ENCODE peak calls at places on chromosomes 7 and 10, in six cellular contexts. One of them, this sample, is unnamed.

GRCh38 chr10:73529089-73529832 is 33.4 kb upstream of the PPP3CB start:
- DNase-seq in IMR-90: peak; percentile 81
- DNase-seq in trophoblast cell: peak; percentile 88
- DNase-seq in neuronal stem cell: peak; percentile 83
- DNase-seq in mesenchymal stem cell: peak; percentile 82
- DNase-seq in H1: peak; percentile 53
- DNase-seq in this sample: peak; percentile 71

GRCh38 chr7:50333266-50333665 is 28.8 kb downstream of the IKZF1 start:
- DNase-seq in IMR-90: no peak
- DNase-seq in trophoblast cell: no peak
- DNase-seq in neuronal stem cell: no peak
- DNase-seq in mesenchymal stem cell: peak; percentile 3
- DNase-seq in H1: no peak
- DNase-seq in this sample: no peak

GRCh38 chr10:34584164-34584563 is 230.9 kb downstream of the PARD3 start:
- DNase-seq in IMR-90: peak; percentile 95
- DNase-seq in trophoblast cell: no peak
- DNase-seq in neuronal stem cell: no peak
- DNase-seq in mesenchymal stem cell: peak; percentile 73
- DNase-seq in H1: no peak
- DNase-seq in this sample: no peak

GRCh38 chr10:97046426-97047072 is 139.2 kb downstream of the SLIT1 start:
- DNase-seq in IMR-90: no peak
- DNase-seq in trophoblast cell: no peak
- DNase-seq in neuronal stem cell: no peak
- DNase-seq in mesenchymal stem cell: no peak
- DNase-seq in H1: no peak
- DNase-seq in this sample: no peak

GRCh38 chr10:29861811-29862505 is 197.4 kb downstream of the JCAD start:
- DNase-seq in IMR-90: no peak
- DNase-seq in trophoblast cell: no peak
- DNase-seq in neuronal stem cell: no peak
- DNase-seq in mesenchymal stem cell: no peak
- DNase-seq in H1: no peak
- DNase-seq in this sample: no peak

GRCh38 chr10:30343962-30344361 is 5.1 kb downstream of the MTPAP start:
- DNase-seq in IMR-90: no peak
- DNase-seq in trophoblast cell: no peak
- DNase-seq in neuronal stem cell: no peak
- DNase-seq in mesenchymal stem cell: no peak
- DNase-seq in H1: no peak
- DNase-seq in this sample: no peak

GRCh38 chr10:77637986-77638765 is 568 bp upstream of the KCNMA1 start:
- DNase-seq in IMR-90: peak; percentile 53
- DNase-seq in trophoblast cell: peak; percentile 14
- DNase-seq in neuronal stem cell: no peak
- DNase-seq in mesenchymal stem cell: peak; percentile 61
- DNase-seq in H1: peak; percentile 75
- DNase-seq in this sample: peak; percentile 60

GRCh38 chr7:41010418-41010817 is 692.5 kb downstream of the INHBA start:
- DNase-seq in IMR-90: peak; percentile 10
- DNase-seq in trophoblast cell: no peak
- DNase-seq in neuronal stem cell: no peak
- DNase-seq in mesenchymal stem cell: no peak
- DNase-seq in H1: no peak
- DNase-seq in this sample: no peak

GRCh38 chr10:63866747-63867140 is 345.5 kb downstream of the REEP3 start:
- DNase-seq in IMR-90: no peak
- DNase-seq in trophoblast cell: peak; percentile 23
- DNase-seq in neuronal stem cell: no peak
- DNase-seq in mesenchymal stem cell: peak; percentile 32
- DNase-seq in H1: no peak
- DNase-seq in this sample: no peak

GRCh38 chr7:118059209-118059608 is 124.8 kb upstream of the LSM8 start:
- DNase-seq in IMR-90: peak; percentile 14
- DNase-seq in trophoblast cell: no peak
- DNase-seq in neuronal stem cell: no peak
- DNase-seq in mesenchymal stem cell: no peak
- DNase-seq in H1: no peak
- DNase-seq in this sample: no peak

GRCh38 chr10:10792681-10793080 is 225.0 kb upstream of the CELF2 start:
- DNase-seq in IMR-90: peak; percentile 86
- DNase-seq in trophoblast cell: peak; percentile 4
- DNase-seq in neuronal stem cell: peak; percentile 11
- DNase-seq in mesenchymal stem cell: peak; percentile 77
- DNase-seq in H1: no peak
- DNase-seq in this sample: no peak
- H2BK120ac ChIP-seq in IMR-90: peak overlapping the region; percentile 97
- H2BK120ac ChIP-seq in trophoblast cell: no peak overlapping the region
- H2BK120ac ChIP-seq in neuronal stem cell: no peak overlapping the region
- H2BK120ac ChIP-seq in mesenchymal stem cell: no peak overlapping the region
- H2BK120ac ChIP-seq in H1: no peak overlapping the region
- H2BK120ac ChIP-seq in this sample: no peak overlapping the region

DNA sequence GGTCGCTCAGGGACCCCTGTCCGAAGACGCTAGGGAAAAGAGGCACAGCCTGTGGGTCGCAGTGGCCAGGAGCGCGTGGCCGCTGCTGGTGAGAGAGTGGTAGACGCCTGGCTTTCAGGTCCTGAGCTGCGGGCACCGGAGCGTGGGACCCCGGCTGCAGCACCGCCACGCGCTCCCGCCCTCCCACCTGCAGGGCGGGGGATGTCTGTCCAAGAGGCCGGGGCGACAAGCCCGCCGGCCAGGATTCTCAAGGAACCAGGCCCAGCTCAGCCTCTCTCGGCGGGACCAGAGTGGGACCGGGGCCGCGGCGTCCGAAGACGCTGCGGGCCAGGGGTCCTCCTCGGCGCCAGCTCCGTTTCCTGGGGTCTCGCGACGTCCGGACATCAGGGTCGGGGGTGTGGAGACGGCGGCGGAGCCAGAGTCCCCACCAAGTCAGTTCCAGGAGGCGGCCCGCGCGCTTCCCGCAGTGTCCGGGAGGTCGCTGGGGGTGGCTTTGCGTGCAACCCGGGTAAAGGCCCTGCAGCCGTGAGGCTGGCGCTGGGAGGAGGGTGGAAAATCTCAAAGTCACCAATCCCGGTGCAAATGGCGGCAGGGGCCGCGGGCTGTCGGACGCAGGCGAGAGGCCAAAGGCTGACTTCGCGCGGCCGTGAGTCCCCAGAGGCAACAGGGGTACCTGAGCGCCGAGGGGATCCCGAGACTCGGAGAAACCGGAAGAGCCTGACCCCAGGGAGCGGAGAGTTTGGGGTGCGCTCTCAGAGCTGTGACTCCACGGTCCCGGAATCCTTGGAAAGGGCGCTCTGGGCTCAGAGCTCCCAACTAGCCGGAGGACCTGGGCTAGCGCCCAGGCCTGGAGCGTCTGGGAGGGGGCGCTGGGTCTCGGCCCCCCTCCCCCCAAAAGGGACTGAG is 5.4 kb downstream of the ZNF503 start:
- DNase-seq in IMR-90: no peak
- DNase-seq in trophoblast cell: no peak
- DNase-seq in neuronal stem cell: peak; percentile 38
- DNase-seq in mesenchymal stem cell: peak; percentile 76
- DNase-seq in H1: peak; percentile 67
- DNase-seq in this sample: peak; percentile 43
- H2AFZ ChIP-seq in IMR-90: peak overlapping the region; percentile 92
- H2AFZ ChIP-seq in trophoblast cell: peak overlapping the region; percentile 58
- H2AFZ ChIP-seq in neuronal stem cell: no peak overlapping the region
- H2AFZ ChIP-seq in mesenchymal stem cell: no peak overlapping the region
- H2AFZ ChIP-seq in H1: peak overlapping the region; percentile 80
- H2AFZ ChIP-seq in this sample: no peak overlapping the region

GRCh38 chr10:80454526-80455460 is 683 bp downstream of the TSPAN14 start:
- DNase-seq in IMR-90: no peak
- DNase-seq in trophoblast cell: peak; percentile 48
- DNase-seq in neuronal stem cell: no peak
- DNase-seq in mesenchymal stem cell: peak; percentile 57
- DNase-seq in H1: peak; percentile 81
- DNase-seq in this sample: peak; percentile 41
- H3K23ac ChIP-seq in IMR-90: peak overlapping the region; percentile 88
- H3K23ac ChIP-seq in trophoblast cell: no peak overlapping the region
- H3K23ac ChIP-seq in neuronal stem cell: peak overlapping the region; percentile 49
- H3K23ac ChIP-seq in mesenchymal stem cell: peak overlapping the region; percentile 87
- H3K23ac ChIP-seq in H1: no peak overlapping the region
- H3K23ac ChIP-seq in this sample: no peak overlapping the region

GRCh38 chr7:77538186-77538907 is 1.3 kb downstream of the PTPN12 start:
- DNase-seq in IMR-90: peak; percentile 93
- DNase-seq in trophoblast cell: peak; percentile 96
- DNase-seq in neuronal stem cell: peak; percentile 68
- DNase-seq in mesenchymal stem cell: peak; percentile 97
- DNase-seq in H1: peak; percentile 70
- DNase-seq in this sample: peak; percentile 77

GRCh38 chr7:77536017-77536412 is 1.1 kb upstream of the PTPN12 start:
- DNase-seq in IMR-90: no peak
- DNase-seq in trophoblast cell: no peak
- DNase-seq in neuronal stem cell: no peak
- DNase-seq in mesenchymal stem cell: no peak
- DNase-seq in H1: no peak
- DNase-seq in this sample: no peak

GRCh38 chr7:77536413-77537135 is 521 bp upstream of the PTPN12 start:
- DNase-seq in IMR-90: peak; percentile 93
- DNase-seq in trophoblast cell: peak; percentile 99
- DNase-seq in neuronal stem cell: peak; percentile 96
- DNase-seq in mesenchymal stem cell: peak; percentile 96
- DNase-seq in H1: peak; percentile 96
- DNase-seq in this sample: peak; percentile 98

GRCh38 chr7:77537595-77538185 is 595 bp downstream of the PTPN12 start:
- DNase-seq in IMR-90: no peak
- DNase-seq in trophoblast cell: peak; percentile 52
- DNase-seq in neuronal stem cell: peak; percentile 59
- DNase-seq in mesenchymal stem cell: no peak
- DNase-seq in H1: no peak
- DNase-seq in this sample: no peak

DNA sequence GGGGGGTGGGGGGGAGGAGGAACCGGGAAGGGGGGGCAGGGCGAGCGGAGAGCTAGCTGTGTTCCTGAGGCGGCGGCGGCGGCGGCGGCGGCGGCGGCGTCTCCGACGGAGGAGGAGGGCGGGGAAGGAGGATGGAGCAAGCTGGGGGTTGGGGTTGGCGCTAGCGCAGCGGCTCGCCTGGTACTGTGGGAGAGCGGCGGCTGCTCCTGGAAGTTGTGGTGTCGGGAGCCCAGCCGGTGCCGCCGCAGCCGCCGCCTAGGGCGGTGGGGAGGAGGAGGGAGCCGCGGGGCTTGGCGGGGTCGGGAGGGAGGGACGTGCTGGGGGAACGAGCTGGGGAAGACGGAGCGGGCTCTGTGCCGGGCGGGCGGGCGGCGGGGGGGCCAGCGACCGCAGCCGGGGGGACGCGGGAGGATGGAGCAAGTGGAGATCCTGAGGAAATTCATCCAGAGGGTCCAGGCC is at the start of gene PTPN12:
- DNase-seq in IMR-90: no peak
- DNase-seq in trophoblast cell: peak; percentile 81
- DNase-seq in neuronal stem cell: no peak
- DNase-seq in mesenchymal stem cell: no peak
- DNase-seq in H1: peak; percentile 77
- DNase-seq in this sample: no peak
- H2BK120ac ChIP-seq in IMR-90: peak within 1 kb of the TSS; percentile 89
- H2BK120ac ChIP-seq in trophoblast cell: peak within 1 kb of the TSS; percentile 60
- H2BK120ac ChIP-seq in neuronal stem cell: peak within 1 kb of the TSS; percentile 87
- H2BK120ac ChIP-seq in mesenchymal stem cell: peak within 1 kb of the TSS; percentile 97
- H2BK120ac ChIP-seq in H1: peak within 1 kb of the TSS; percentile 99
- H2BK120ac ChIP-seq in this sample: no peak within 1 kb of the TSS

GRCh38 chr7:99990417-99990816 is 14.6 kb upstream of the AZGP1 start:
- DNase-seq in IMR-90: no peak
- DNase-seq in trophoblast cell: no peak
- DNase-seq in neuronal stem cell: no peak
- DNase-seq in mesenchymal stem cell: no peak
- DNase-seq in H1: no peak
- DNase-seq in this sample: no peak
- H2AFZ ChIP-seq in IMR-90: peak overlapping the region; percentile 90
- H2AFZ ChIP-seq in trophoblast cell: no peak overlapping the region
- H2AFZ ChIP-seq in neuronal stem cell: peak overlapping the region; percentile 87
- H2AFZ ChIP-seq in mesenchymal stem cell: peak overlapping the region; percentile 53
- H2AFZ ChIP-seq in H1: peak overlapping the region; percentile 91
- H2AFZ ChIP-seq in this sample: no peak overlapping the region

GRCh38 chr10:11224792-11225448 is 207.2 kb downstream of the CELF2 start:
- DNase-seq in IMR-90: no peak
- DNase-seq in trophoblast cell: no peak
- DNase-seq in neuronal stem cell: no peak
- DNase-seq in mesenchymal stem cell: no peak
- DNase-seq in H1: no peak
- DNase-seq in this sample: no peak

GRCh38 chr10:11224321-11224720 is 206.6 kb downstream of the CELF2 start:
- DNase-seq in IMR-90: no peak
- DNase-seq in trophoblast cell: no peak
- DNase-seq in neuronal stem cell: no peak
- DNase-seq in mesenchymal stem cell: no peak
- DNase-seq in H1: no peak
- DNase-seq in this sample: no peak

GRCh38 chr10:11223507-11224157 is 206.0 kb downstream of the CELF2 start:
- DNase-seq in IMR-90: no peak
- DNase-seq in trophoblast cell: no peak
- DNase-seq in neuronal stem cell: no peak
- DNase-seq in mesenchymal stem cell: no peak
- DNase-seq in H1: no peak
- DNase-seq in this sample: no peak

GRCh38 chr10:11225935-11226334 is 208.3 kb downstream of the CELF2 start:
- DNase-seq in IMR-90: no peak
- DNase-seq in trophoblast cell: peak; percentile 25
- DNase-seq in neuronal stem cell: no peak
- DNase-seq in mesenchymal stem cell: no peak
- DNase-seq in H1: no peak
- DNase-seq in this sample: no peak

DNA sequence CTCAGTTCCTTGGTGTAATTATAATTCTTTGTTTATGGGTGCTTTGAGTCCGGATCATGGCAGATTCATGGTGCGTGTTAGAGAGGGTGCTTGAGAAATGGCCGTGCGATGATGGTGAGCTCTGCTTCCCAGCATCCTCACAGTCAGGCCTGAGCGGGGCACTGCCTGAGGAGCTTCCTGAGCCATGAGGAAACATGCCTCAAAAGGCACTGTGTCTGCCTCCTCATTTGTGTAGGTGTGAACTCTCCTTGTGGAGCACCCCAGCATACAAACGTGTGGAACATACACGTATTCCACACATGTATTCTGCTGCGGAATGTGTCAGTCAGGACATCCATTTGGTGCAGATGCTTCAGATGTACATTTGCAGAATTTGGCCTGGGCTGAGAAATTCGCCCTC is 205.4 kb downstream of the CELF2 start:
- DNase-seq in IMR-90: no peak
- DNase-seq in trophoblast cell: no peak
- DNase-seq in neuronal stem cell: no peak
- DNase-seq in mesenchymal stem cell: no peak
- DNase-seq in H1: no peak
- DNase-seq in this sample: no peak
- H3K23ac ChIP-seq in IMR-90: no peak overlapping the region
- H3K23ac ChIP-seq in trophoblast cell: no peak overlapping the region
- H3K23ac ChIP-seq in neuronal stem cell: no peak overlapping the region
- H3K23ac ChIP-seq in mesenchymal stem cell: no peak overlapping the region
- H3K23ac ChIP-seq in H1: no peak overlapping the region
- H3K23ac ChIP-seq in this sample: no peak overlapping the region

GRCh38 chr7:106071999-106072714 is 40.0 kb downstream of the SYPL1 start:
- DNase-seq in IMR-90: no peak
- DNase-seq in trophoblast cell: peak; percentile 42
- DNase-seq in neuronal stem cell: no peak
- DNase-seq in mesenchymal stem cell: no peak
- DNase-seq in H1: no peak
- DNase-seq in this sample: no peak
- H2BK120ac ChIP-seq in IMR-90: no peak overlapping the region
- H2BK120ac ChIP-seq in trophoblast cell: no peak overlapping the region
- H2BK120ac ChIP-seq in neuronal stem cell: no peak overlapping the region
- H2BK120ac ChIP-seq in mesenchymal stem cell: no peak overlapping the region
- H2BK120ac ChIP-seq in H1: no peak overlapping the region
- H2BK120ac ChIP-seq in this sample: no peak overlapping the region